ENCODE peak calls at places on chromosomes 4 and X, in six cellular contexts. F, X, Y, V, W and B are unnamed samples.
A peak's percentile ranks its signal among the peaks of the same experiment; 100 is the strongest.

GRCh38 chr4:10083861-10084641 is 32.5 kb downstream of the WDR1 start:
- DNase-seq in F (no peak), X (peak; percentile 13), Y (no peak), V (no peak), W (no peak), B (no peak)

GRCh38 chr4:98932539-98932938 is 3.6 kb upstream of the EIF4E start:
- DNase-seq in F (no peak), X (no peak), Y (no peak), V (no peak), W (no peak), B (no peak)

GRCh38 chr4:8537041-8537461 is 43.1 kb upstream of the GPR78 start:
- DNase-seq in F (no peak), X (no peak), Y (peak; percentile 92), V (peak; percentile 58), W (peak; percentile 42), B (no peak)

GRCh38 chr4:45347056-45347455 is 620.7 kb upstream of the GNPDA2 start:
- DNase-seq in F (no peak), X (peak; percentile 2), Y (no peak), V (no peak), W (no peak), B (no peak)

GRCh38 chrX:10922158-10922557 is 189.0 kb upstream of the HCCS start:
- DNase-seq in F (no peak), X (no peak), Y (no peak), V (no peak), W (peak; percentile 1), B (no peak)

GRCh38 chr4:4580494-4580893 is 38.6 kb upstream of the STX18 start:
- DNase-seq in F (no peak), X (no peak), Y (no peak), V (no peak), W (no peak), B (no peak)

GRCh38 chr4:114103908-114104307 is 124.5 kb upstream of the ARSJ start:
- DNase-seq in F (no peak), X (no peak), Y (no peak), V (no peak), W (no peak), B (no peak)

GRCh38 chr4:182447938-182448280 is 204.7 kb downstream of the TENM3 start:
- DNase-seq in F (no peak), X (no peak), Y (no peak), V (no peak), W (no peak), B (no peak)

GRCh38 chr4:32472918-32473317 is 1752.7 kb downstream of the PCDH7 start:
- DNase-seq in F (no peak), X (no peak), Y (no peak), V (no peak), W (no peak), B (no peak)

GRCh38 chr4:83238393-83238792 is 46.2 kb downstream of the COQ2 start:
- DNase-seq in F (peak; percentile 34), X (no peak), Y (no peak), V (no peak), W (no peak), B (no peak)
- TF ChIP-seq SIN3A in F (no peak), X (no peak), Y (no peak), V (no peak), W (no peak), B (no peak)

DNA sequence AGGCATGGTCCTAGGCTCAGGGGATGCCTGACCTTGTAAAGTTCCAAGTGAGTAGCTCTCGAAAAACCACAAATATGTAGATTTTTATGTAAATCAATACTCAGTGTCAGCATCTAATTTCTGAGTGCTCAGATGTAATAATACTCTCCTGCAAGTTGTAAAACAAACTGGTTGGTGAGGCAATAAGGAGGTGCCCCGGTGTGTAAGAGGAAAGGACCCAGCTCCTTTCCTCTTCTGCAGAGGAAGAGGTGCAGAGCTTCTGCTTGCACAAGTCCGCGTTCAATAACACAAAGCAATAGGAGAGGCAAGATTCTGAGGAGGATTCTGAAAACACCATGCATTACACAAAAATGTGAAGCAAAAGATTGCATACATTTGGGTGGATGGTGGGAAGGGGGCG is 43.6 kb upstream of the ENPP6 start:
- DNase-seq in F (no peak), X (no peak), Y (no peak), V (no peak), W (no peak), B (no peak)
- TF ChIP-seq YY1 in F (no peak), X (no peak), Y (no peak), V (no peak), W (no peak), B (no peak)

GRCh38 chrX:57817302-57817701 is 93.0 kb downstream of the ZXDA start:
- DNase-seq in F (no peak), X (no peak), Y (no peak), V (no peak), W (no peak), B (no peak)

GRCh38 chrX:57822398-57822797 is 87.9 kb downstream of the ZXDA start:
- DNase-seq in F (no peak), X (no peak), Y (no peak), V (no peak), W (no peak), B (no peak)

DNA sequence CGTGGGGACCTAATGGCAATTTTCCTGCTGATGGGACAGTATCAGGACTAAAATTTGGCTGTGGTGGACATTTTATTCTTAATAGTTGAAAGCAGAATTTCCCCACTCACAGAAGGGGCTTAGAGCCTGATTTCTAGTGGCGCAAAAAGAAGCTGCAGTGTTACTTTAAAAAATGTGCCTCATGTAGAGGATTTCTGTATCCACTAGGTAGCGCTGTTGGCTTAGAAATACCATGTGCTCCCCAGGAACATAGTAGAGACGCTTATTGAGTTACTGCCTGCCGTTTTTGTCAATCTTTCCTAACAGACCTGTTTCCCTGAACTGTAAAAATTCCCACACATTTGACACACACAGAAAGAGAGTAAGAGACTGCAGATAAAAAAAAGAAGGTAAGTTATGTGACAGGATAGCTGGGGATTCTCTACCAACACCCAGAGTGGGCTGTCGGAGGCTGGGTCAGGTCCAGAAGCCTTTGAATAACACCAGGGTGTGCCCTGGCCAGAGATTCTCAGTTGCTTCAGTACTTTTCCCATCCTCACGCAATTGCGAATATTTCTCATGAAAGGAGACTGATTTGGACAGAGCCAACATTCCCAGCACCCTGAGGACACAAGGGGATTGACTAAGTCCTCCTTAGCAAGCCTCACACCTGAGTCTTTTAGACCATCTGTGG is 88.4 kb downstream of the ZXDA start:
- DNase-seq in F (peak; percentile 26), X (peak; percentile 25), Y (peak; percentile 13), V (peak; percentile 48), W (peak; percentile 43), B (no peak)
- TF ChIP-seq SIN3A in F (no peak), X (no peak), Y (no peak), V (no peak), W (no peak), B (no peak)

DNA sequence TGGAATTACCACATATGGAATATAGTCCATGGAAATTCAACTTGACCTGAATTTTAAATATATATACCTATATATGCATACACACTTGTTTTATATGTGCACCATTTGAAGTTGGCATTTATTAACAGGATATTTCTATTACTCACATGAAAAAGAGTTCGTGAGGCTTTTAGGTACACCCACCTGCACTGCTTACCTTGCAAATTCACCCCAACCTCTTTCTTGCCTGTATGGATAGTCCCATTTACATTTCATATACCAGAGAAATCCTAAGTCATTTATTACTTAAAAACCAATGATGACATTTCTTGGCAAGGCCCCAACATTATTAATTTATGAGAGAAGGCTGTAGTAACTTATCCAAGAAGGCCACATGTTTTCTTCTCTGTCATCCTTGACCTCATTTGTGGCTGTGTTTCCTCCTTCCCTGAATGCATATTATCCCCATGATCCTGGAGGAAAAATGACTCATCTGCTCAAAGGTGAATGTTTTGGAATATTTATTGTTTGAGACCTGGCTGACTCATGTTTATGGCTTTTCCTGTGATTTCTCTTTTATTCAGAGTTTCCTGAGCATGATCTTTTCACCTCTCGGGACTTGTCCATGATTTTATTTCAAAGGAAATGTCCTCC is 62.2 kb upstream of the FAM241A start:
- DNase-seq in F (no peak), X (no peak), Y (no peak), V (peak; percentile 96), W (peak; percentile 86), B (no peak)
- TF ChIP-seq YY1 in F (no peak), X (no peak), Y (no peak), V (no peak), W (no peak), B (no peak)

DNA sequence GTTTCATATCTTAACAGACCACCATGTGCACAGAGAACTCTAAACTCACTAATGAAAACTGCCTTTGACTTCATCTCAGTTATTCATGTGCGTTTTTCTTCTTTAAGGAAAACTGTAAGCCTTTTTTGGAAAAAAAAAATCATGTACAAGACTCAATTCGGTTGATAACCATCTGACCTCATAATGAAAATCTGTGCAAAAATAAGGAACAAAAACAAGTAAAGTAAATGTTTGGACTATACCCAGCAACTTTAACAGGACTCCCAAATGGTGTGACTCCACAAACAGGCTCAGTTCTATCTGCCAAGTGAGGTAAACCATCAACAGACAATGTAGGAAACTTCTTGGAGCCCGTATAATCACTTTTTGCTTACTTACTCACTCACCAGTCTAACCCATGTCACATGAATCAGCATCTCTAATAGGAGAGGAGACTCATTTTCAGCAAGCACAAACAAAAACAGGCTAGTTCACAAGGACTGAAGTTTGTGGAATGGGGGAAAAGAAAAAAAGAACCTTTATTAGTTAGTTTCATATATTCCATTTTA is 9.3 kb downstream of the APOO start:
- DNase-seq in F (no peak), X (no peak), Y (no peak), V (no peak), W (no peak), B (no peak)
- TF ChIP-seq SIN3A in F (no peak), X (no peak), Y (no peak), V (no peak), W (no peak), B (no peak)

GRCh38 chr4:3480528-3481112 is 17.5 kb downstream of the DOK7 start:
- DNase-seq in F (peak; percentile 85), X (peak; percentile 92), Y (no peak), V (peak; percentile 45), W (peak; percentile 66), B (peak; percentile 100)
- TF ChIP-seq YY1 in F (no peak), X (no peak), Y (peak; percentile 57), V (no peak), W (no peak), B (no peak)

DNA sequence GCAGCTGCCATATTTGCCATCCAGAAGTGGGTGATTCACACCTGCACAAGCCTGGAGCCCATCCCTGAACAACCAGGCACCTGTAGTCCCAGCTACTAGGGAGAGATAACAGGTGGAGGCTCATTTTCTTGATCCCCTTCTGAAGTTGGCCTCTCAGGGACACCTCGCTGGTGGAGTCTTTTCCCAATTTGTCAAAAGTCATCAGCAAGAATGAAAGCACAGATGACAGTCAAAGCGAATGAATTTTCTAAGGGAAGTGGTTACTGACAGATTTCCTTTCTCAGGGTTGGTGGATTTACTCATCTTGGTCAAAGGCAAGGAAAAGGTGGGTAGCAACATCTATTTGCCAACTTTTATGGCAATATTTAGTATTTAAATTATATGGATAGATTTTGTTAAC is 36.5 kb downstream of the FGFBP1 start:
- DNase-seq in F (no peak), X (no peak), Y (no peak), V (no peak), W (no peak), B (no peak)
- TF ChIP-seq SIN3A in F (no peak), X (no peak), Y (no peak), V (no peak), W (no peak), B (no peak)

GRCh38 chr4:129446074-129446473 is 350.1 kb downstream of the C4orf33 start:
- DNase-seq in F (no peak), X (no peak), Y (no peak), V (peak; percentile 36), W (no peak), B (peak; percentile 19)
- TF ChIP-seq YY1 in F (no peak), X (no peak), Y (peak; percentile 21), V (peak; percentile 57), W (no peak), B (peak; percentile 51)